ENCODE peak calls at places on chromosomes 4 and X, in ten cellular contexts. One of them, this sample, is unnamed.

GRCh38 chr4:177308125-177308524 is 1.5 kb upstream of the NEIL3 start:
- DNase-seq in stomach: no peak
- DNase-seq in H1: no peak
- DNase-seq in sigmoid colon: no peak
- DNase-seq in K562: no peak
- DNase-seq in prostate gland: no peak
- DNase-seq in HCT116: no peak
- DNase-seq in endothelial cell of umbilical vein: no peak
- DNase-seq in breast epithelium: no peak
- DNase-seq in upper lobe of left lung: no peak
- DNase-seq in this sample: no peak

GRCh38 chr4:152515678-152516077 is 20.2 kb downstream of the FBXW7 start:
- DNase-seq in HCT116: no peak
- DNase-seq in upper lobe of left lung: no peak
- DNase-seq in sigmoid colon: no peak
- DNase-seq in stomach: no peak
- DNase-seq in endothelial cell of umbilical vein: no peak
- DNase-seq in K562: no peak
- DNase-seq in prostate gland: no peak
- DNase-seq in H1: no peak
- DNase-seq in breast epithelium: no peak
- DNase-seq in this sample: no peak

GRCh38 chr4:52877006-52877405 is 14.9 kb downstream of the RASL11B start:
- DNase-seq in upper lobe of left lung: no peak
- DNase-seq in HCT116: no peak
- DNase-seq in H1: no peak
- DNase-seq in sigmoid colon: no peak
- DNase-seq in breast epithelium: no peak
- DNase-seq in endothelial cell of umbilical vein: no peak
- DNase-seq in prostate gland: no peak
- DNase-seq in K562: no peak
- DNase-seq in stomach: peak
- DNase-seq in this sample: no peak

GRCh38 chrX:53684415-53685192 is 1.9 kb downstream of the HUWE1 start:
- DNase-seq in sigmoid colon: no peak
- DNase-seq in endothelial cell of umbilical vein: no peak
- DNase-seq in stomach: no peak
- DNase-seq in prostate gland: no peak
- DNase-seq in H1: no peak
- DNase-seq in breast epithelium: no peak
- DNase-seq in HCT116: no peak
- DNase-seq in upper lobe of left lung: peak
- DNase-seq in K562: no peak
- DNase-seq in this sample: no peak

GRCh38 chrX:138150709-138151108 is 560.8 kb downstream of the FGF13 start:
- DNase-seq in endothelial cell of umbilical vein: no peak
- DNase-seq in HCT116: no peak
- DNase-seq in upper lobe of left lung: no peak
- DNase-seq in stomach: no peak
- DNase-seq in breast epithelium: no peak
- DNase-seq in K562: no peak
- DNase-seq in H1: no peak
- DNase-seq in sigmoid colon: no peak
- DNase-seq in prostate gland: no peak
- DNase-seq in this sample: no peak

GRCh38 chr4:112881842-112882241 is 167.6 kb upstream of the ANK2 start:
- DNase-seq in upper lobe of left lung: no peak
- DNase-seq in K562: no peak
- DNase-seq in prostate gland: no peak
- DNase-seq in stomach: no peak
- DNase-seq in HCT116: no peak
- DNase-seq in endothelial cell of umbilical vein: no peak
- DNase-seq in H1: no peak
- DNase-seq in breast epithelium: no peak
- DNase-seq in sigmoid colon: no peak
- DNase-seq in this sample: no peak

GRCh38 chrX:136260801-136261200 is 9.6 kb upstream of the MAP7D3 start:
- DNase-seq in prostate gland: no peak
- DNase-seq in stomach: no peak
- DNase-seq in HCT116: no peak
- DNase-seq in upper lobe of left lung: no peak
- DNase-seq in K562: no peak
- DNase-seq in endothelial cell of umbilical vein: peak
- DNase-seq in sigmoid colon: no peak
- DNase-seq in breast epithelium: no peak
- DNase-seq in H1: no peak
- DNase-seq in this sample: no peak

GRCh38 chr4:101089168-101089567 is 258.2 kb downstream of the PPP3CA start:
- DNase-seq in endothelial cell of umbilical vein: peak
- DNase-seq in breast epithelium: no peak
- DNase-seq in HCT116: no peak
- DNase-seq in H1: no peak
- DNase-seq in K562: no peak
- DNase-seq in upper lobe of left lung: no peak
- DNase-seq in sigmoid colon: no peak
- DNase-seq in prostate gland: no peak
- DNase-seq in stomach: no peak
- DNase-seq in this sample: no peak

GRCh38 chr4:183858011-183858615 is 47.0 kb upstream of the STOX2 start:
- DNase-seq in endothelial cell of umbilical vein: no peak
- DNase-seq in stomach: no peak
- DNase-seq in sigmoid colon: no peak
- DNase-seq in H1: no peak
- DNase-seq in upper lobe of left lung: peak
- DNase-seq in HCT116: no peak
- DNase-seq in K562: no peak
- DNase-seq in prostate gland: no peak
- DNase-seq in breast epithelium: no peak
- DNase-seq in this sample: no peak

GRCh38 chrX:133185938-133186337 is 32.2 kb downstream of the TFDP3 start:
- DNase-seq in sigmoid colon: no peak
- DNase-seq in upper lobe of left lung: no peak
- DNase-seq in stomach: no peak
- DNase-seq in HCT116: peak
- DNase-seq in prostate gland: no peak
- DNase-seq in K562: no peak
- DNase-seq in H1: no peak
- DNase-seq in breast epithelium: no peak
- DNase-seq in endothelial cell of umbilical vein: no peak
- DNase-seq in this sample: peak

GRCh38 chrX:44244008-44244407 is 99.5 kb downstream of the EFHC2 start:
- DNase-seq in endothelial cell of umbilical vein: peak
- DNase-seq in K562: no peak
- DNase-seq in breast epithelium: no peak
- DNase-seq in HCT116: peak
- DNase-seq in sigmoid colon: no peak
- DNase-seq in stomach: no peak
- DNase-seq in upper lobe of left lung: no peak
- DNase-seq in prostate gland: no peak
- DNase-seq in H1: no peak
- DNase-seq in this sample: no peak

DNA sequence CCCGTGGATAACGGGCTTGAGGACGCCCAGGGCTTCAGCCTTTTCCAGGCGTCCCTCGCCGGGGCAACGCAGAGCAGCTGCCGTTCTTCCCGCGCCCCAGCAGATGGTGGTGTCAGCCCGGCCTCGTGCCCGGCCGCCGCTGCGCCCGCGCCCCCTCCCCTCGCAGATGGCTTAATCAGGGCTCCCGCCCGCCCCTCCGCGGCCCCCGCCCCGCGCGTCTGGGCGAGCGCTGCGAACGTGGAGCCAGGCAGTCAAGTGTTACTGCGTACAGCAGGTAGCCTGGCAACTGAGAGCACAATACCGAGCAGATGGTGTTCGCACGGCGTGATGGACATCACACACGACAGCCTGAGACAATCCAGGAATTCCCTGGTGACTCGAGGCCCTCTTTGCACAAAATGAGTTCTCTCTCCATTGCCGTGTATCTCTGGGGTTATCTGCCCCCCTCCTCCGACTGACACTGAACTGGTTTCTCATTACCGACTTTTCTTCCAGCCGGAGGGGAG is 69.3 kb downstream of the MGST2 start:
- DNase-seq in endothelial cell of umbilical vein: peak
- DNase-seq in upper lobe of left lung: peak
- DNase-seq in breast epithelium: peak
- DNase-seq in stomach: peak
- DNase-seq in sigmoid colon: peak
- DNase-seq in K562: no peak
- DNase-seq in H1: peak
- DNase-seq in prostate gland: peak
- DNase-seq in HCT116: no peak
- DNase-seq in this sample: peak
- TF ChIP-seq POLR2A in endothelial cell of umbilical vein: no peak
- TF ChIP-seq POLR2A in upper lobe of left lung: peak
- TF ChIP-seq POLR2A in breast epithelium: no peak
- TF ChIP-seq POLR2A in stomach: no peak
- TF ChIP-seq POLR2A in sigmoid colon: no peak
- TF ChIP-seq POLR2A in K562: no peak
- TF ChIP-seq POLR2A in H1: no peak
- TF ChIP-seq POLR2A in prostate gland: no peak
- TF ChIP-seq POLR2A in HCT116: no peak
- TF ChIP-seq POLR2A in this sample: no peak

GRCh38 chrX:110212299-110212698 is 105.6 kb downstream of the AMMECR1 start:
- DNase-seq in H1: no peak
- DNase-seq in stomach: no peak
- DNase-seq in HCT116: no peak
- DNase-seq in prostate gland: no peak
- DNase-seq in breast epithelium: no peak
- DNase-seq in sigmoid colon: no peak
- DNase-seq in endothelial cell of umbilical vein: no peak
- DNase-seq in K562: peak
- DNase-seq in upper lobe of left lung: no peak
- DNase-seq in this sample: no peak
- TF ChIP-seq CTCF in H1: no peak
- TF ChIP-seq CTCF in stomach: no peak
- TF ChIP-seq CTCF in HCT116: no peak
- TF ChIP-seq CTCF in prostate gland: no peak
- TF ChIP-seq CTCF in breast epithelium: no peak
- TF ChIP-seq CTCF in sigmoid colon: no peak
- TF ChIP-seq CTCF in endothelial cell of umbilical vein: no peak
- TF ChIP-seq CTCF in K562: no peak
- TF ChIP-seq CTCF in upper lobe of left lung: no peak
- TF ChIP-seq CTCF in this sample: no peak

GRCh38 chr4:158826057-158826456 is 57.2 kb downstream of the FNIP2 start:
- DNase-seq in breast epithelium: no peak
- DNase-seq in K562: no peak
- DNase-seq in upper lobe of left lung: no peak
- DNase-seq in prostate gland: no peak
- DNase-seq in sigmoid colon: no peak
- DNase-seq in HCT116: no peak
- DNase-seq in H1: no peak
- DNase-seq in endothelial cell of umbilical vein: peak
- DNase-seq in stomach: no peak
- DNase-seq in this sample: no peak

GRCh38 chr4:158823461-158823873 is 54.6 kb downstream of the FNIP2 start:
- DNase-seq in stomach: no peak
- DNase-seq in prostate gland: no peak
- DNase-seq in K562: no peak
- DNase-seq in upper lobe of left lung: no peak
- DNase-seq in sigmoid colon: no peak
- DNase-seq in breast epithelium: no peak
- DNase-seq in H1: no peak
- DNase-seq in endothelial cell of umbilical vein: peak
- DNase-seq in HCT116: no peak
- DNase-seq in this sample: no peak

GRCh38 chr4:158826882-158827281 is 58.1 kb downstream of the FNIP2 start:
- DNase-seq in H1: no peak
- DNase-seq in HCT116: no peak
- DNase-seq in breast epithelium: no peak
- DNase-seq in sigmoid colon: no peak
- DNase-seq in upper lobe of left lung: no peak
- DNase-seq in K562: no peak
- DNase-seq in stomach: peak
- DNase-seq in prostate gland: peak
- DNase-seq in endothelial cell of umbilical vein: peak
- DNase-seq in this sample: peak

GRCh38 chr4:158825443-158826036 is 56.7 kb downstream of the FNIP2 start:
- DNase-seq in HCT116: no peak
- DNase-seq in K562: no peak
- DNase-seq in stomach: no peak
- DNase-seq in breast epithelium: no peak
- DNase-seq in upper lobe of left lung: no peak
- DNase-seq in H1: no peak
- DNase-seq in prostate gland: no peak
- DNase-seq in endothelial cell of umbilical vein: no peak
- DNase-seq in sigmoid colon: no peak
- DNase-seq in this sample: no peak

GRCh38 chr4:158824425-158825274 is 55.8 kb downstream of the FNIP2 start:
- DNase-seq in sigmoid colon: no peak
- DNase-seq in K562: no peak
- DNase-seq in breast epithelium: no peak
- DNase-seq in stomach: peak
- DNase-seq in prostate gland: no peak
- DNase-seq in HCT116: no peak
- DNase-seq in upper lobe of left lung: no peak
- DNase-seq in endothelial cell of umbilical vein: peak
- DNase-seq in H1: no peak
- DNase-seq in this sample: no peak
- TF ChIP-seq POLR2AphosphoS5 in sigmoid colon: no peak
- TF ChIP-seq POLR2AphosphoS5 in K562: no peak
- TF ChIP-seq POLR2AphosphoS5 in breast epithelium: no peak
- TF ChIP-seq POLR2AphosphoS5 in stomach: peak
- TF ChIP-seq POLR2AphosphoS5 in prostate gland: peak
- TF ChIP-seq POLR2AphosphoS5 in HCT116: no peak
- TF ChIP-seq POLR2AphosphoS5 in upper lobe of left lung: no peak
- TF ChIP-seq POLR2AphosphoS5 in endothelial cell of umbilical vein: peak
- TF ChIP-seq POLR2AphosphoS5 in H1: no peak
- TF ChIP-seq POLR2AphosphoS5 in this sample: no peak

GRCh38 chrX:2691543-2692220 is 587 bp downstream of the CD99 start:
- DNase-seq in breast epithelium: no peak
- DNase-seq in sigmoid colon: peak
- DNase-seq in K562: peak
- DNase-seq in endothelial cell of umbilical vein: peak
- DNase-seq in prostate gland: no peak
- DNase-seq in H1: no peak
- DNase-seq in upper lobe of left lung: peak
- DNase-seq in stomach: peak
- DNase-seq in HCT116: no peak
- DNase-seq in this sample: peak
- TF ChIP-seq POLR2A in breast epithelium: no peak
- TF ChIP-seq POLR2A in sigmoid colon: no peak
- TF ChIP-seq POLR2A in K562: no peak
- TF ChIP-seq POLR2A in endothelial cell of umbilical vein: no peak
- TF ChIP-seq POLR2A in prostate gland: no peak
- TF ChIP-seq POLR2A in H1: no peak
- TF ChIP-seq POLR2A in upper lobe of left lung: no peak
- TF ChIP-seq POLR2A in stomach: no peak
- TF ChIP-seq POLR2A in HCT116: no peak
- TF ChIP-seq POLR2A in this sample: no peak

This sample was measured in transverse colon.